ENCODE peak calls at places on chromosomes 1 and 21, in seven cellular contexts. I is stomach, H is suprapubic skin, A is H1, J is spleen, O is breast epithelium, U is prostate gland. K is an unnamed sample.

GRCh38 chr1:221166162-221166500 is 286.9 kb downstream of the HLX start:
- DNase-seq in I (no peak), H (no peak), A (no peak), J (no peak), O (no peak), U (no peak), K (no peak)

GRCh38 chr1:204084247-204084772 is 11.4 kb downstream of the SOX13 start:
- DNase-seq in I (peak), H (no peak), A (peak), J (peak), O (peak), U (peak), K (peak)

GRCh38 chr1:229129306-229130027 is 141.4 kb upstream of the RAB4A start:
- DNase-seq in I (no peak), H (no peak), A (no peak), J (peak), O (no peak), U (no peak), K (no peak)

GRCh38 chr1:27491748-27492700 is 2.1 kb upstream of the WASF2 start:
- DNase-seq in I (no peak), H (peak), A (no peak), J (peak), O (peak), U (peak), K (peak)

GRCh38 chr1:17053685-17054410 is at the start of gene SDHB:
- DNase-seq in I (peak), H (peak), A (peak), J (peak), O (peak), U (peak), K (peak)

GRCh38 chr1:223429313-223429731 is 36.1 kb downstream of the CCDC185 start:
- DNase-seq in I (no peak), H (no peak), A (no peak), J (no peak), O (no peak), U (peak), K (peak)

GRCh38 chr1:57845041-57845440 is 421.2 kb upstream of the DAB1 start:
- DNase-seq in I (no peak), H (no peak), A (no peak), J (no peak), O (no peak), U (no peak), K (no peak)

GRCh38 chr1:21317035-21317689 is 26.9 kb upstream of the ECE1 start:
- DNase-seq in I (peak), H (peak), A (no peak), J (no peak), O (no peak), U (no peak), K (peak)

GRCh38 chr1:94036721-94037120 is 84.2 kb downstream of the ABCA4 start:
- DNase-seq in I (no peak), H (no peak), A (no peak), J (no peak), O (no peak), U (no peak), K (no peak)

GRCh38 chr1:87826639-87827345 is 498.1 kb downstream of the LMO4 start:
- DNase-seq in I (no peak), H (no peak), A (no peak), J (no peak), O (no peak), U (no peak), K (peak)

GRCh38 chr1:19448491-19449439 is 36.6 kb downstream of the CAPZB start:
- DNase-seq in I (no peak), H (peak), A (no peak), J (peak), O (no peak), U (no peak), K (peak)

GRCh38 chr1:202270871-202271326 is 70.8 kb downstream of the UBE2T start:
- DNase-seq in I (peak), H (peak), A (peak), J (peak), O (no peak), U (no peak), K (no peak)

GRCh38 chr1:32447469-32448185 is 17.2 kb upstream of the ZBTB8B start:
- DNase-seq in I (no peak), H (no peak), A (peak), J (no peak), O (peak), U (no peak), K (no peak)

GRCh38 chr1:161954466-161954865 is 69.2 kb downstream of the OLFML2B start:
- DNase-seq in I (no peak), H (no peak), A (no peak), J (no peak), O (no peak), U (no peak), K (no peak)

GRCh38 chr1:8213676-8214075 is 104.2 kb upstream of the SLC45A1 start:
- DNase-seq in I (no peak), H (no peak), A (no peak), J (no peak), O (no peak), U (no peak), K (no peak)

GRCh38 chr1:94398356-94398755 is 19.8 kb upstream of the ABCD3 start:
- DNase-seq in I (no peak), H (no peak), A (no peak), J (no peak), O (no peak), U (no peak), K (no peak)

GRCh38 chr1:159947942-159948341 is 2.5 kb upstream of the IGSF9 start:
- DNase-seq in I (no peak), H (no peak), A (no peak), J (no peak), O (no peak), U (no peak), K (no peak)

GRCh38 chr1:159943908-159944622 is 1.3 kb downstream of the IGSF9 start:
- DNase-seq in I (no peak), H (peak), A (no peak), J (peak), O (no peak), U (peak), K (no peak)

GRCh38 chr1:159946242-159947187 is 1.1 kb upstream of the IGSF9 start:
- DNase-seq in I (no peak), H (peak), A (no peak), J (peak), O (no peak), U (no peak), K (no peak)

GRCh38 chr1:159944623-159945455 is 574 bp downstream of the IGSF9 start:
- DNase-seq in I (no peak), H (peak), A (no peak), J (peak), O (no peak), U (no peak), K (no peak)

DNA sequence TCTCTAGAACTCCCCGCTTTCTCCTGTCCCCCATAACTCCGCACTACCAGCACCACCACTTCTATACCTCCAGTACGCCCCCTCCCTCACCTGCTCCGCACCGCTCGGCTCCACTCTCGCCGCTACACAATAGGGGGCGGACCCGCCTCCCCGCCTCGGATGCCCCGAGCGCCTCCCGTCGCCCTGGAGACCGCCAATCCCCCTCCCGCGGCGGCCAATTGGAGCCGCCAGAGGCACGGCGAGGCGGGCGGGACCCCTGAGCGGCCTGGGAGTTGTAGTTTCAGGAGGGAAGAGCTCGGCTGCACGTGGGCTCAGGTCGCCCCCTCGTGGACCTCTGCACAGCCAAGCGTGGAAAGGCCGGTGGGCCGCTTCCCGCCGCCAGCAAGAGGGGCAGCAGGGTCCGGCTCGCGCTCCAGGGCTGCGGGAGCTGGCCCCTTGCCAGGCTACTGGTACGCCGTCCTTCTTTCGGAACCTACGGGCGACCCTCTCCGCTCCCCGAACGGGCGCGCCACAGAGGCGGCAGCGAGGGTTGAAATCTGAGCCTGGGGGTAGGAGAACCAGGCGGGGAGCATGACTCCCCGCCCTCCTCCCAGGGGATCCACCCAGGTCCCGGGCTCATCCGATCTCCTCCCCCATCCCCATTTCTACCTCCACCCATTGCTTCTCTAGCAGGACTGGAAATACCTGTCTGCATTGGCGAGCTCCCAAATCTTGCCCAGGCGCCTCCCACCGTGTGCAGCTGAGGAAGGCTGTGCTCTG is at the start of gene IGSF9:
- DNase-seq in I (peak), H (peak), A (peak), J (peak), O (peak), U (peak), K (peak)
- TF ChIP-seq POLR2AphosphoS5 in I (peak), H (no peak), A (no peak), J (peak), O (peak), U (peak), K (peak)

GRCh38 chr1:2199042-2199810 is 4.7 kb upstream of the FAAP20 start:
- DNase-seq in I (peak), H (peak), A (peak), J (peak), O (peak), U (peak), K (peak)
- TF ChIP-seq POLR2A in I (no peak), H (no peak), A (peak), J (peak), O (peak), U (peak), K (peak)

GRCh38 chr1:2384941-2385481 is 6.3 kb downstream of the MORN1 start:
- DNase-seq in I (no peak), H (peak), A (no peak), J (peak), O (no peak), U (no peak), K (peak)
- TF ChIP-seq CTCF in I (no peak), H (no peak), A (peak), J (no peak), O (no peak), U (no peak), K (no peak)

GRCh38 chr1:61460230-61460629 is 264.7 kb downstream of the TM2D1 start:
- DNase-seq in I (no peak), H (no peak), A (no peak), J (no peak), O (no peak), U (no peak), K (no peak)
- TF ChIP-seq POLR2AphosphoS5 in I (no peak), H (no peak), A (no peak), J (no peak), O (no peak), U (no peak), K (no peak)

GRCh38 chr21:34670220-34670961 is 1.6 kb downstream of the CLIC6 start:
- DNase-seq in I (peak), H (no peak), A (peak), J (peak), O (no peak), U (no peak), K (no peak)
- TF ChIP-seq POLR2A in I (no peak), H (no peak), A (no peak), J (no peak), O (no peak), U (no peak), K (no peak)